ENCODE peak calls at places on chromosome 1, in nine cellular contexts. One of them, this sample, is unnamed. For H3K9me3, the result is how much of the 10 kb centered on the place peaks cover.

GRCh38 chr1:192805832-192806323 is 3.0 kb upstream of the RGS2 start:
- DNase-seq in A549: peak
- DNase-seq in IMR-90: peak
- DNase-seq in HCT116: peak
- DNase-seq in heart left ventricle: no peak
- DNase-seq in breast epithelium: no peak
- DNase-seq in uterus: no peak
- DNase-seq in K562: peak
- DNase-seq in Peyer's patch: no peak
- DNase-seq in this sample: no peak

GRCh38 chr1:55589656-55590297 is 374.6 kb upstream of the USP24 start:
- DNase-seq in A549: no peak
- DNase-seq in IMR-90: no peak
- DNase-seq in HCT116: no peak
- DNase-seq in heart left ventricle: no peak
- DNase-seq in breast epithelium: no peak
- DNase-seq in uterus: no peak
- DNase-seq in K562: no peak
- DNase-seq in Peyer's patch: no peak
- DNase-seq in this sample: no peak

GRCh38 chr1:233512538-233512937 is 101.4 kb upstream of the KCNK1 start:
- DNase-seq in A549: no peak
- DNase-seq in IMR-90: no peak
- DNase-seq in HCT116: no peak
- DNase-seq in heart left ventricle: no peak
- DNase-seq in breast epithelium: no peak
- DNase-seq in uterus: no peak
- DNase-seq in K562: no peak
- DNase-seq in Peyer's patch: no peak
- DNase-seq in this sample: no peak

GRCh38 chr1:30253361-30253760 is 470.0 kb downstream of the MATN1 start:
- DNase-seq in A549: no peak
- DNase-seq in IMR-90: no peak
- DNase-seq in HCT116: no peak
- DNase-seq in heart left ventricle: no peak
- DNase-seq in breast epithelium: no peak
- DNase-seq in uterus: no peak
- DNase-seq in K562: no peak
- DNase-seq in Peyer's patch: no peak
- DNase-seq in this sample: no peak

GRCh38 chr1:29362116-29362515 is 125.8 kb downstream of the PTPRU start:
- DNase-seq in A549: no peak
- DNase-seq in IMR-90: no peak
- DNase-seq in HCT116: no peak
- DNase-seq in heart left ventricle: no peak
- DNase-seq in breast epithelium: no peak
- DNase-seq in uterus: no peak
- DNase-seq in K562: no peak
- DNase-seq in Peyer's patch: no peak
- DNase-seq in this sample: no peak

GRCh38 chr1:173914366-173914871 is 2.7 kb downstream of the SERPINC1 start:
- DNase-seq in A549: peak
- DNase-seq in IMR-90: peak
- DNase-seq in HCT116: peak
- DNase-seq in heart left ventricle: no peak
- DNase-seq in breast epithelium: no peak
- DNase-seq in uterus: no peak
- DNase-seq in K562: peak
- DNase-seq in Peyer's patch: peak
- DNase-seq in this sample: no peak

GRCh38 chr1:216788671-216789070 is 65.4 kb upstream of the ESRRG start:
- DNase-seq in A549: no peak
- DNase-seq in IMR-90: no peak
- DNase-seq in HCT116: no peak
- DNase-seq in heart left ventricle: no peak
- DNase-seq in breast epithelium: no peak
- DNase-seq in uterus: no peak
- DNase-seq in K562: no peak
- DNase-seq in Peyer's patch: no peak
- DNase-seq in this sample: no peak

GRCh38 chr1:220281159-220281574 is 8.9 kb upstream of the RAB3GAP2 start:
- DNase-seq in A549: peak
- DNase-seq in IMR-90: peak
- DNase-seq in HCT116: peak
- DNase-seq in heart left ventricle: no peak
- DNase-seq in breast epithelium: no peak
- DNase-seq in uterus: no peak
- DNase-seq in K562: peak
- DNase-seq in Peyer's patch: no peak
- DNase-seq in this sample: no peak

GRCh38 chr1:7069888-7070287 is 284.6 kb downstream of the CAMTA1 start:
- DNase-seq in A549: no peak
- DNase-seq in IMR-90: no peak
- DNase-seq in HCT116: no peak
- DNase-seq in heart left ventricle: no peak
- DNase-seq in breast epithelium: no peak
- DNase-seq in uterus: no peak
- DNase-seq in K562: no peak
- DNase-seq in Peyer's patch: no peak
- DNase-seq in this sample: no peak

GRCh38 chr1:245332513-245332912 is 177.7 kb downstream of the KIF26B start:
- DNase-seq in A549: no peak
- DNase-seq in IMR-90: peak
- DNase-seq in HCT116: no peak
- DNase-seq in heart left ventricle: no peak
- DNase-seq in breast epithelium: no peak
- DNase-seq in uterus: no peak
- DNase-seq in K562: no peak
- DNase-seq in Peyer's patch: no peak
- DNase-seq in this sample: no peak

GRCh38 chr1:94989398-94989797 is 62.5 kb upstream of the CNN3 start:
- DNase-seq in A549: no peak
- DNase-seq in IMR-90: no peak
- DNase-seq in HCT116: no peak
- DNase-seq in heart left ventricle: peak
- DNase-seq in breast epithelium: no peak
- DNase-seq in uterus: peak
- DNase-seq in K562: no peak
- DNase-seq in Peyer's patch: no peak
- DNase-seq in this sample: no peak

GRCh38 chr1:168763031-168763430 is 34.0 kb upstream of the DPT start:
- DNase-seq in A549: no peak
- DNase-seq in IMR-90: no peak
- DNase-seq in HCT116: no peak
- DNase-seq in heart left ventricle: no peak
- DNase-seq in breast epithelium: no peak
- DNase-seq in uterus: no peak
- DNase-seq in K562: no peak
- DNase-seq in Peyer's patch: no peak
- DNase-seq in this sample: no peak

GRCh38 chr1:223611939-223612338 is 53.6 kb downstream of the CAPN8 start:
- DNase-seq in A549: no peak
- DNase-seq in IMR-90: no peak
- DNase-seq in HCT116: no peak
- DNase-seq in heart left ventricle: no peak
- DNase-seq in breast epithelium: no peak
- DNase-seq in uterus: no peak
- DNase-seq in K562: no peak
- DNase-seq in Peyer's patch: no peak
- DNase-seq in this sample: no peak

GRCh38 chr1:14095001-14095400 is 395.0 kb downstream of the PRDM2 start:
- DNase-seq in A549: no peak
- DNase-seq in IMR-90: no peak
- DNase-seq in HCT116: peak
- DNase-seq in heart left ventricle: no peak
- DNase-seq in breast epithelium: no peak
- DNase-seq in uterus: no peak
- DNase-seq in K562: peak
- DNase-seq in Peyer's patch: no peak
- DNase-seq in this sample: no peak

GRCh38 chr1:103948526-103948925 is 198.8 kb downstream of the AMY1C start:
- DNase-seq in A549: peak
- DNase-seq in IMR-90: no peak
- DNase-seq in HCT116: no peak
- DNase-seq in heart left ventricle: no peak
- DNase-seq in breast epithelium: no peak
- DNase-seq in uterus: no peak
- DNase-seq in K562: no peak
- DNase-seq in Peyer's patch: no peak
- DNase-seq in this sample: no peak

GRCh38 chr1:2909797-2910196 is 108.3 kb upstream of the TTC34 start:
- DNase-seq in A549: no peak
- DNase-seq in IMR-90: no peak
- DNase-seq in HCT116: no peak
- DNase-seq in heart left ventricle: no peak
- DNase-seq in breast epithelium: no peak
- DNase-seq in uterus: no peak
- DNase-seq in K562: no peak
- DNase-seq in Peyer's patch: no peak
- DNase-seq in this sample: no peak

GRCh38 chr1:2906620-2907019 is 105.1 kb upstream of the TTC34 start:
- DNase-seq in A549: no peak
- DNase-seq in IMR-90: no peak
- DNase-seq in HCT116: no peak
- DNase-seq in heart left ventricle: no peak
- DNase-seq in breast epithelium: no peak
- DNase-seq in uterus: no peak
- DNase-seq in K562: no peak
- DNase-seq in Peyer's patch: no peak
- DNase-seq in this sample: no peak

GRCh38 chr1:2907051-2907450 is 105.6 kb upstream of the TTC34 start:
- DNase-seq in A549: no peak
- DNase-seq in IMR-90: no peak
- DNase-seq in HCT116: no peak
- DNase-seq in heart left ventricle: no peak
- DNase-seq in breast epithelium: no peak
- DNase-seq in uterus: no peak
- DNase-seq in K562: no peak
- DNase-seq in Peyer's patch: no peak
- DNase-seq in this sample: no peak

GRCh38 chr1:2908561-2908960 is 107.1 kb upstream of the TTC34 start:
- DNase-seq in A549: no peak
- DNase-seq in IMR-90: no peak
- DNase-seq in HCT116: no peak
- DNase-seq in heart left ventricle: no peak
- DNase-seq in breast epithelium: no peak
- DNase-seq in uterus: no peak
- DNase-seq in K562: no peak
- DNase-seq in Peyer's patch: no peak
- DNase-seq in this sample: no peak

DNA sequence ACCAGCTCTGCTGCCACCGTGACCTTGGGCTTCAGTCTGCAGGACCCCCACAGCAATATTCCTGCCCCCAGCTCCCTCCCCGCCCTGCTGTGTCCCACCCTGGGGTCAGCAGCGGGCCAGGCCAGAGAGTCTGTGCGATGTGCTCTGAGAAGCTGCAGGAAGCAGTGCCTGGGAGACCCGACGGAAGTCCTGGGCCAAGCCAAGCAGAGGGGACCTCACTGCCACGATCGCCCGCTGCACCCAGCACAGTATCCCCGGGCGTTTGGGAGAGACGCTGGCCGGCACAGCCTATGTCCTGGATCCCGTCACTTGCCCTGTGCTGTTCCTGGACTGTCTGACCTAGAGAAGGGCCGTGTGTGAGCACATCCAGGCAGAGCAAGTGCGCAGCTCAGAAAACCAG is 106.6 kb upstream of the TTC34 start:
- DNase-seq in A549: no peak
- DNase-seq in IMR-90: no peak
- DNase-seq in HCT116: no peak
- DNase-seq in heart left ventricle: no peak
- DNase-seq in breast epithelium: no peak
- DNase-seq in uterus: no peak
- DNase-seq in K562: no peak
- DNase-seq in Peyer's patch: no peak
- DNase-seq in this sample: no peak
- H3K9me3 ChIP-seq in A549: under half
- H3K9me3 ChIP-seq in IMR-90: half or more
- H3K9me3 ChIP-seq in HCT116: under half
- H3K9me3 ChIP-seq in heart left ventricle: under half
- H3K9me3 ChIP-seq in breast epithelium: under half
- H3K9me3 ChIP-seq in uterus: under half
- H3K9me3 ChIP-seq in K562: under half
- H3K9me3 ChIP-seq in Peyer's patch: under half
- H3K9me3 ChIP-seq in this sample: under half

GRCh38 chr1:246724001-246724724 is at the start of gene SCCPDH:
- DNase-seq in A549: peak
- DNase-seq in IMR-90: peak
- DNase-seq in HCT116: no peak
- DNase-seq in heart left ventricle: peak
- DNase-seq in breast epithelium: peak
- DNase-seq in uterus: peak
- DNase-seq in K562: peak
- DNase-seq in Peyer's patch: peak
- DNase-seq in this sample: peak
- TF ChIP-seq POLR2A in A549: peak
- TF ChIP-seq POLR2A in IMR-90: peak
- TF ChIP-seq POLR2A in HCT116: no peak
- TF ChIP-seq POLR2A in heart left ventricle: no peak
- TF ChIP-seq POLR2A in breast epithelium: no peak
- TF ChIP-seq POLR2A in uterus: peak
- TF ChIP-seq POLR2A in K562: peak
- TF ChIP-seq POLR2A in Peyer's patch: peak
- TF ChIP-seq POLR2A in this sample: no peak

GRCh38 chr1:65176071-65176470 is 28.1 kb downstream of the AK4 start:
- DNase-seq in A549: no peak
- DNase-seq in IMR-90: no peak
- DNase-seq in HCT116: no peak
- DNase-seq in heart left ventricle: no peak
- DNase-seq in breast epithelium: no peak
- DNase-seq in uterus: no peak
- DNase-seq in K562: no peak
- DNase-seq in Peyer's patch: no peak
- DNase-seq in this sample: no peak
- H3K9me3 ChIP-seq in A549: under half
- H3K9me3 ChIP-seq in IMR-90: under half
- H3K9me3 ChIP-seq in HCT116: under half
- H3K9me3 ChIP-seq in heart left ventricle: under half
- H3K9me3 ChIP-seq in breast epithelium: under half
- H3K9me3 ChIP-seq in uterus: under half
- H3K9me3 ChIP-seq in K562: under half
- H3K9me3 ChIP-seq in Peyer's patch: under half
- H3K9me3 ChIP-seq in this sample: under half

DNA sequence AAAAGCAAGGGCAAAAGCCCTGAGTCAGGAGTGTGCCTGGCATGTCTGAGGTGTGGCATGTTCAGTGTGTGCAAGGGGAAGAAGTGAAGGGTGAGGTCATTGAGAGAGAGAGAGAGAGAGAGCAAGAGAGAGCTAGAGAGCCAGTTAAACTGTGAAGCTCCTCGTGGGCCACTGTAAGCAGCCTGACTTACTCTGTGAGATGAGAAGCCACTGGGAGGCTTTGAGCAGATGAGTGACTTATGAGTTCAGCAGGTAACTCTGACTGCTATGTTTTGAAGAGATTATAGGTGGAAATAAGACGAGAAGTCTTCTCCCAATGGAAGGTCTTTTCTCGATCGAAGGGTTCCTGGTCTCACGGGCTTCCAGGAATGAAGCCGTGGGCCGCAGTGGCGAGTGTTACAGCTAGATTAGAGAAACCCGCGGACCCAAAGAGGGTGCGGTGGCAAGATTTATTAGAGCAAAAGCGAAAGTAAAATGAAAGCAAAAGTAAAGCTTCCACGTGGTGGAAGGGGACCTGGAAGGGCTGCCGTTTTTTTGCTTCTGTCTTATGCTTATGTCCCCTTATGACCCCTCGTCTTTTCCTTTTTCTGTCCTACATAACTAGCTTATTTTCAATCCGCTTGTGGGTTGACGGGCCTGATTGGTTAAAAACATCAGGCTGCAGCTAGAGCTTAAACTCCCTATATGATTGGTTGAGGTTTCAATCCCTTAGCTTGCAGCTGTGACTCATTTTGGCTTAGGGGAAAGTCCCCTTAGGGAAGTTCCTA is 323.1 kb upstream of the FAM78B start:
- DNase-seq in A549: peak
- DNase-seq in IMR-90: no peak
- DNase-seq in HCT116: peak
- DNase-seq in heart left ventricle: no peak
- DNase-seq in breast epithelium: no peak
- DNase-seq in uterus: peak
- DNase-seq in K562: peak
- DNase-seq in Peyer's patch: peak
- DNase-seq in this sample: no peak
- TF ChIP-seq POLR2A in A549: no peak
- TF ChIP-seq POLR2A in IMR-90: no peak
- TF ChIP-seq POLR2A in HCT116: no peak
- TF ChIP-seq POLR2A in heart left ventricle: no peak
- TF ChIP-seq POLR2A in breast epithelium: no peak
- TF ChIP-seq POLR2A in uterus: no peak
- TF ChIP-seq POLR2A in K562: peak
- TF ChIP-seq POLR2A in Peyer's patch: no peak
- TF ChIP-seq POLR2A in this sample: no peak

This sample was measured in ovary.